ENCODE peak calls at places on chromosomes 13 and 19, in eight cellular contexts. One of them, this sample, is unnamed.
A peak's percentile ranks its signal among the peaks of the same experiment; 100 is the strongest.

GRCh38 chr19:16026131-16026530 is 50.2 kb upstream of the TPM4 start:
- DNase-seq in fibroblast of mammary gland: no peak
- DNase-seq in lower leg skin: no peak
- DNase-seq in stomach: no peak
- DNase-seq in fibroblast of pulmonary artery: no peak
- DNase-seq in GM12865: no peak
- DNase-seq in foreskin fibroblast: no peak
- DNase-seq in cardiac muscle cell: no peak
- DNase-seq in this sample: no peak

GRCh38 chr19:18156841-18157464 is 4.0 kb downstream of the PIK3R2 start:
- DNase-seq in fibroblast of mammary gland: peak; percentile 87
- DNase-seq in lower leg skin: peak; percentile 94
- DNase-seq in stomach: peak; percentile 95
- DNase-seq in fibroblast of pulmonary artery: peak; percentile 95
- DNase-seq in GM12865: no peak
- DNase-seq in foreskin fibroblast: peak; percentile 95
- DNase-seq in cardiac muscle cell: peak; percentile 96
- DNase-seq in this sample: peak; percentile 87

GRCh38 chr19:11580665-11581418 is 3.4 kb upstream of the ACP5 start:
- DNase-seq in fibroblast of mammary gland: no peak
- DNase-seq in lower leg skin: no peak
- DNase-seq in stomach: peak; percentile 46
- DNase-seq in fibroblast of pulmonary artery: peak; percentile 28
- DNase-seq in GM12865: peak; percentile 42
- DNase-seq in foreskin fibroblast: peak; percentile 33
- DNase-seq in cardiac muscle cell: peak; percentile 21
- DNase-seq in this sample: peak; percentile 7

GRCh38 chr13:24232474-24232873 is 72.0 kb downstream of the SPATA13 start:
- DNase-seq in fibroblast of mammary gland: no peak
- DNase-seq in lower leg skin: no peak
- DNase-seq in stomach: no peak
- DNase-seq in fibroblast of pulmonary artery: no peak
- DNase-seq in GM12865: no peak
- DNase-seq in foreskin fibroblast: no peak
- DNase-seq in cardiac muscle cell: no peak
- DNase-seq in this sample: no peak

GRCh38 chr19:42158926-42159325 is 26.7 kb upstream of the POU2F2 start:
- DNase-seq in fibroblast of mammary gland: peak; percentile 12
- DNase-seq in lower leg skin: no peak
- DNase-seq in stomach: no peak
- DNase-seq in fibroblast of pulmonary artery: peak; percentile 13
- DNase-seq in GM12865: no peak
- DNase-seq in foreskin fibroblast: peak; percentile 19
- DNase-seq in cardiac muscle cell: peak; percentile 43
- DNase-seq in this sample: peak; percentile 64

GRCh38 chr13:84588023-84588422 is 705.7 kb upstream of the SLITRK1 start:
- DNase-seq in fibroblast of mammary gland: no peak
- DNase-seq in lower leg skin: no peak
- DNase-seq in stomach: no peak
- DNase-seq in fibroblast of pulmonary artery: no peak
- DNase-seq in GM12865: no peak
- DNase-seq in foreskin fibroblast: no peak
- DNase-seq in cardiac muscle cell: no peak
- DNase-seq in this sample: no peak

GRCh38 chr13:47594833-47595232 is 406.2 kb downstream of the SUCLA2 start:
- DNase-seq in fibroblast of mammary gland: peak; percentile 38
- DNase-seq in lower leg skin: no peak
- DNase-seq in stomach: no peak
- DNase-seq in fibroblast of pulmonary artery: peak; percentile 21
- DNase-seq in GM12865: peak; percentile 18
- DNase-seq in foreskin fibroblast: peak; percentile 7
- DNase-seq in cardiac muscle cell: peak; percentile 25
- DNase-seq in this sample: no peak

GRCh38 chr19:467554-467953 is 6.7 kb upstream of the SHC2 start:
- DNase-seq in fibroblast of mammary gland: no peak
- DNase-seq in lower leg skin: no peak
- DNase-seq in stomach: no peak
- DNase-seq in fibroblast of pulmonary artery: no peak
- DNase-seq in GM12865: no peak
- DNase-seq in foreskin fibroblast: no peak
- DNase-seq in cardiac muscle cell: no peak
- DNase-seq in this sample: no peak

GRCh38 chr13:46553521-46553885 is 533 bp downstream of the LRCH1 start:
- DNase-seq in fibroblast of mammary gland: no peak
- DNase-seq in lower leg skin: peak; percentile 89
- DNase-seq in stomach: no peak
- DNase-seq in fibroblast of pulmonary artery: no peak
- DNase-seq in GM12865: peak; percentile 35
- DNase-seq in foreskin fibroblast: no peak
- DNase-seq in cardiac muscle cell: no peak
- DNase-seq in this sample: no peak

GRCh38 chr19:46225558-46226004 is 4.0 kb upstream of the IGFL1 start:
- DNase-seq in fibroblast of mammary gland: peak; percentile 22
- DNase-seq in lower leg skin: peak; percentile 15
- DNase-seq in stomach: no peak
- DNase-seq in fibroblast of pulmonary artery: peak; percentile 36
- DNase-seq in GM12865: peak; percentile 4
- DNase-seq in foreskin fibroblast: peak; percentile 24
- DNase-seq in cardiac muscle cell: peak; percentile 37
- DNase-seq in this sample: peak; percentile 42

GRCh38 chr13:77521194-77521593 is 14.3 kb upstream of the SCEL start:
- DNase-seq in fibroblast of mammary gland: peak; percentile 70
- DNase-seq in lower leg skin: no peak
- DNase-seq in stomach: no peak
- DNase-seq in fibroblast of pulmonary artery: no peak
- DNase-seq in GM12865: no peak
- DNase-seq in foreskin fibroblast: peak; percentile 61
- DNase-seq in cardiac muscle cell: no peak
- DNase-seq in this sample: peak; percentile 11

GRCh38 chr19:8050274-8051096 is 2.1 kb upstream of the CCL25 start:
- DNase-seq in fibroblast of mammary gland: peak; percentile 77
- DNase-seq in lower leg skin: peak; percentile 95
- DNase-seq in stomach: peak; percentile 75
- DNase-seq in fibroblast of pulmonary artery: peak; percentile 71
- DNase-seq in GM12865: peak; percentile 99
- DNase-seq in foreskin fibroblast: peak; percentile 87
- DNase-seq in cardiac muscle cell: peak; percentile 78
- DNase-seq in this sample: peak; percentile 45

GRCh38 chr13:80168089-80168850 is 172.7 kb downstream of the SPRY2 start:
- DNase-seq in fibroblast of mammary gland: peak; percentile 60
- DNase-seq in lower leg skin: no peak
- DNase-seq in stomach: no peak
- DNase-seq in fibroblast of pulmonary artery: peak; percentile 35
- DNase-seq in GM12865: no peak
- DNase-seq in foreskin fibroblast: peak; percentile 69
- DNase-seq in cardiac muscle cell: peak; percentile 30
- DNase-seq in this sample: peak; percentile 31

GRCh38 chr13:109680288-109680687 is 106.1 kb downstream of the IRS2 start:
- DNase-seq in fibroblast of mammary gland: no peak
- DNase-seq in lower leg skin: no peak
- DNase-seq in stomach: no peak
- DNase-seq in fibroblast of pulmonary artery: no peak
- DNase-seq in GM12865: no peak
- DNase-seq in foreskin fibroblast: no peak
- DNase-seq in cardiac muscle cell: no peak
- DNase-seq in this sample: no peak

GRCh38 chr19:29467824-29468401 is 57.9 kb upstream of the VSTM2B start:
- DNase-seq in fibroblast of mammary gland: peak; percentile 22
- DNase-seq in lower leg skin: no peak
- DNase-seq in stomach: no peak
- DNase-seq in fibroblast of pulmonary artery: peak; percentile 24
- DNase-seq in GM12865: peak; percentile 59
- DNase-seq in foreskin fibroblast: no peak
- DNase-seq in cardiac muscle cell: peak; percentile 11
- DNase-seq in this sample: peak; percentile 43
- TF ChIP-seq CTCF in fibroblast of mammary gland: peak; percentile 42
- TF ChIP-seq CTCF in lower leg skin: no peak
- TF ChIP-seq CTCF in stomach: no peak
- TF ChIP-seq CTCF in fibroblast of pulmonary artery: peak; percentile 42
- TF ChIP-seq CTCF in GM12865: peak; percentile 59
- TF ChIP-seq CTCF in foreskin fibroblast: peak; percentile 39
- TF ChIP-seq CTCF in cardiac muscle cell: peak; percentile 29
- TF ChIP-seq CTCF in this sample: peak; percentile 54

GRCh38 chr13:41428155-41428554 is 29.2 kb upstream of the RGCC start:
- DNase-seq in fibroblast of mammary gland: no peak
- DNase-seq in lower leg skin: no peak
- DNase-seq in stomach: no peak
- DNase-seq in fibroblast of pulmonary artery: peak; percentile 9
- DNase-seq in GM12865: no peak
- DNase-seq in foreskin fibroblast: no peak
- DNase-seq in cardiac muscle cell: peak; percentile 2
- DNase-seq in this sample: no peak
- H3K4me3 ChIP-seq in fibroblast of mammary gland: peak overlapping the region; percentile 24
- H3K4me3 ChIP-seq in lower leg skin: no peak overlapping the region
- H3K4me3 ChIP-seq in stomach: no peak overlapping the region
- H3K4me3 ChIP-seq in fibroblast of pulmonary artery: peak overlapping the region; percentile 34
- H3K4me3 ChIP-seq in GM12865: no peak overlapping the region
- H3K4me3 ChIP-seq in foreskin fibroblast: no peak overlapping the region
- H3K4me3 ChIP-seq in cardiac muscle cell: no peak overlapping the region
- H3K4me3 ChIP-seq in this sample: peak overlapping the region; percentile 31

GRCh38 chr13:108267338-108267737 is 2.2 kb upstream of the TNFSF13B start:
- DNase-seq in fibroblast of mammary gland: no peak
- DNase-seq in lower leg skin: no peak
- DNase-seq in stomach: no peak
- DNase-seq in fibroblast of pulmonary artery: no peak
- DNase-seq in GM12865: no peak
- DNase-seq in foreskin fibroblast: no peak
- DNase-seq in cardiac muscle cell: no peak
- DNase-seq in this sample: no peak

GRCh38 chr13:108272333-108272732 is 2.8 kb downstream of the TNFSF13B start:
- DNase-seq in fibroblast of mammary gland: peak; percentile 43
- DNase-seq in lower leg skin: no peak
- DNase-seq in stomach: no peak
- DNase-seq in fibroblast of pulmonary artery: no peak
- DNase-seq in GM12865: no peak
- DNase-seq in foreskin fibroblast: peak; percentile 22
- DNase-seq in cardiac muscle cell: no peak
- DNase-seq in this sample: no peak

GRCh38 chr13:108270442-108270841 is 924 bp downstream of the TNFSF13B start:
- DNase-seq in fibroblast of mammary gland: no peak
- DNase-seq in lower leg skin: no peak
- DNase-seq in stomach: no peak
- DNase-seq in fibroblast of pulmonary artery: no peak
- DNase-seq in GM12865: peak; percentile 11
- DNase-seq in foreskin fibroblast: no peak
- DNase-seq in cardiac muscle cell: peak; percentile 18
- DNase-seq in this sample: peak; percentile 23

GRCh38 chr13:108268713-108269112 is 805 bp upstream of the TNFSF13B start:
- DNase-seq in fibroblast of mammary gland: no peak
- DNase-seq in lower leg skin: no peak
- DNase-seq in stomach: no peak
- DNase-seq in fibroblast of pulmonary artery: no peak
- DNase-seq in GM12865: peak; percentile 32
- DNase-seq in foreskin fibroblast: no peak
- DNase-seq in cardiac muscle cell: no peak
- DNase-seq in this sample: no peak

GRCh38 chr13:108269601-108270328 is at the start of gene TNFSF13B:
- DNase-seq in fibroblast of mammary gland: peak; percentile 46
- DNase-seq in lower leg skin: peak; percentile 85
- DNase-seq in stomach: peak; percentile 43
- DNase-seq in fibroblast of pulmonary artery: peak; percentile 53
- DNase-seq in GM12865: peak; percentile 85
- DNase-seq in foreskin fibroblast: peak; percentile 56
- DNase-seq in cardiac muscle cell: peak; percentile 61
- DNase-seq in this sample: peak; percentile 62
- TF ChIP-seq CTCF in fibroblast of mammary gland: peak; percentile 5
- TF ChIP-seq CTCF in lower leg skin: no peak
- TF ChIP-seq CTCF in stomach: no peak
- TF ChIP-seq CTCF in fibroblast of pulmonary artery: peak; percentile 9
- TF ChIP-seq CTCF in GM12865: peak; percentile 22
- TF ChIP-seq CTCF in foreskin fibroblast: no peak
- TF ChIP-seq CTCF in cardiac muscle cell: no peak
- TF ChIP-seq CTCF in this sample: no peak

GRCh38 chr13:75480691-75481175 is 1.2 kb downstream of the TBC1D4 start:
- DNase-seq in fibroblast of mammary gland: peak; percentile 63
- DNase-seq in lower leg skin: peak; percentile 88
- DNase-seq in stomach: peak; percentile 80
- DNase-seq in fibroblast of pulmonary artery: peak; percentile 46
- DNase-seq in GM12865: peak; percentile 76
- DNase-seq in foreskin fibroblast: peak; percentile 72
- DNase-seq in cardiac muscle cell: peak; percentile 53
- DNase-seq in this sample: peak; percentile 56

GRCh38 chr13:75482070-75482819 is at the start of gene TBC1D4:
- DNase-seq in fibroblast of mammary gland: peak; percentile 87
- DNase-seq in lower leg skin: peak; percentile 96
- DNase-seq in stomach: peak; percentile 83
- DNase-seq in fibroblast of pulmonary artery: peak; percentile 94
- DNase-seq in GM12865: peak; percentile 89
- DNase-seq in foreskin fibroblast: peak; percentile 95
- DNase-seq in cardiac muscle cell: peak; percentile 96
- DNase-seq in this sample: peak; percentile 86

GRCh38 chr13:75481176-75482069 is 546 bp downstream of the TBC1D4 start:
- DNase-seq in fibroblast of mammary gland: no peak
- DNase-seq in lower leg skin: peak; percentile 88
- DNase-seq in stomach: peak; percentile 34
- DNase-seq in fibroblast of pulmonary artery: no peak
- DNase-seq in GM12865: peak; percentile 47
- DNase-seq in foreskin fibroblast: peak; percentile 73
- DNase-seq in cardiac muscle cell: peak; percentile 33
- DNase-seq in this sample: peak; percentile 17

GRCh38 chr13:75485286-75486062 is 3.5 kb upstream of the TBC1D4 start:
- DNase-seq in fibroblast of mammary gland: peak; percentile 66
- DNase-seq in lower leg skin: no peak
- DNase-seq in stomach: no peak
- DNase-seq in fibroblast of pulmonary artery: peak; percentile 59
- DNase-seq in GM12865: no peak
- DNase-seq in foreskin fibroblast: peak; percentile 56
- DNase-seq in cardiac muscle cell: peak; percentile 60
- DNase-seq in this sample: peak; percentile 43

DNA sequence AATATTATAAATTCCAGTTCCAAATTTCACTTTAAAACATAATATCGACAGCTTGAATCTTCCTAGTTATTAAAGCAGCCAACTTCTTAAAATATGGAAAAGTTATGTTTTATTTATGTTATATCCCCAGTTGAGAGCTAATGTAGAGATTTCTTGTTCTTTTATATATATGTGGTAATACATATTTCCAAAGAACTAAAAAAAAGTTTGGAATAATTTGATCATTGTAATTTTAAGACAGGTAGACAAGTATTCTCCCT is 781 bp upstream of the TBC1D4 start:
- DNase-seq in fibroblast of mammary gland: no peak
- DNase-seq in lower leg skin: no peak
- DNase-seq in stomach: no peak
- DNase-seq in fibroblast of pulmonary artery: no peak
- DNase-seq in GM12865: no peak
- DNase-seq in foreskin fibroblast: no peak
- DNase-seq in cardiac muscle cell: no peak
- DNase-seq in this sample: no peak
- H3K4me3 ChIP-seq in fibroblast of mammary gland: peak overlapping the region; percentile 73
- H3K4me3 ChIP-seq in lower leg skin: no peak overlapping the region
- H3K4me3 ChIP-seq in stomach: peak overlapping the region; percentile 90
- H3K4me3 ChIP-seq in fibroblast of pulmonary artery: peak overlapping the region; percentile 71
- H3K4me3 ChIP-seq in GM12865: peak overlapping the region; percentile 76
- H3K4me3 ChIP-seq in foreskin fibroblast: peak overlapping the region; percentile 81
- H3K4me3 ChIP-seq in cardiac muscle cell: peak overlapping the region; percentile 61
- H3K4me3 ChIP-seq in this sample: peak overlapping the region; percentile 78